ENCODE peak calls at places on chromosome 7, in ten cellular contexts. One of them, this sample, is unnamed.

GRCh38 chr7:1457949-1458675 is 1.2 kb downstream of the MICALL2 start:
- DNase-seq in mucosa of gallbladder: no peak
- DNase-seq in cardiac fibroblast: no peak
- DNase-seq in LoVo: no peak
- DNase-seq in heart left ventricle: no peak
- DNase-seq in iPS-NIHi11: no peak
- DNase-seq in activated CD4-positive, alpha-beta T cell treated with anti-CD3 and anti-CD28 coated beads, Interleukin-2, amount 50 U/mL, for 24 hours: no peak
- DNase-seq in spleen: no peak
- DNase-seq in Caki2: no peak
- DNase-seq in activated T-cell treated with anti-CD3 and anti-CD28 coated beads for 1 hour: no peak
- DNase-seq in this sample: no peak

GRCh38 chr7:150631084-150631824 is 931 bp downstream of the GIMAP6 start:
- DNase-seq in activated CD4-positive, alpha-beta T cell treated with anti-CD3 and anti-CD28 coated beads, Interleukin-2, amount 50 U/mL, for 24 hours: peak; percentile 36
- DNase-seq in spleen: peak; percentile 85
- DNase-seq in mucosa of gallbladder: no peak
- DNase-seq in LoVo: no peak
- DNase-seq in heart left ventricle: peak; percentile 82
- DNase-seq in Caki2: no peak
- DNase-seq in activated T-cell treated with anti-CD3 and anti-CD28 coated beads for 1 hour: peak; percentile 51
- DNase-seq in iPS-NIHi11: no peak
- DNase-seq in cardiac fibroblast: no peak
- DNase-seq in this sample: no peak

GRCh38 chr7:107100824-107101223 is 56.3 kb downstream of the PRKAR2B start:
- DNase-seq in activated T-cell treated with anti-CD3 and anti-CD28 coated beads for 1 hour: no peak
- DNase-seq in heart left ventricle: no peak
- DNase-seq in activated CD4-positive, alpha-beta T cell treated with anti-CD3 and anti-CD28 coated beads, Interleukin-2, amount 50 U/mL, for 24 hours: no peak
- DNase-seq in mucosa of gallbladder: no peak
- DNase-seq in LoVo: no peak
- DNase-seq in cardiac fibroblast: no peak
- DNase-seq in Caki2: no peak
- DNase-seq in iPS-NIHi11: no peak
- DNase-seq in spleen: no peak
- DNase-seq in this sample: no peak

GRCh38 chr7:21507627-21508343 is 35.1 kb upstream of the DNAH11 start:
- DNase-seq in Caki2: peak; percentile 13
- DNase-seq in activated T-cell treated with anti-CD3 and anti-CD28 coated beads for 1 hour: no peak
- DNase-seq in LoVo: peak; percentile 27
- DNase-seq in cardiac fibroblast: peak; percentile 57
- DNase-seq in activated CD4-positive, alpha-beta T cell treated with anti-CD3 and anti-CD28 coated beads, Interleukin-2, amount 50 U/mL, for 24 hours: peak; percentile 24
- DNase-seq in iPS-NIHi11: peak; percentile 48
- DNase-seq in mucosa of gallbladder: peak; percentile 37
- DNase-seq in heart left ventricle: no peak
- DNase-seq in spleen: no peak
- DNase-seq in this sample: peak; percentile 28

GRCh38 chr7:30237271-30237695 is 47.1 kb upstream of the ZNRF2 start:
- DNase-seq in LoVo: no peak
- DNase-seq in heart left ventricle: no peak
- DNase-seq in mucosa of gallbladder: no peak
- DNase-seq in cardiac fibroblast: no peak
- DNase-seq in iPS-NIHi11: no peak
- DNase-seq in activated CD4-positive, alpha-beta T cell treated with anti-CD3 and anti-CD28 coated beads, Interleukin-2, amount 50 U/mL, for 24 hours: no peak
- DNase-seq in activated T-cell treated with anti-CD3 and anti-CD28 coated beads for 1 hour: no peak
- DNase-seq in spleen: no peak
- DNase-seq in Caki2: no peak
- DNase-seq in this sample: peak; percentile 17

GRCh38 chr7:2993396-2993795 is 50.3 kb downstream of the CARD11 start:
- DNase-seq in heart left ventricle: no peak
- DNase-seq in iPS-NIHi11: no peak
- DNase-seq in activated T-cell treated with anti-CD3 and anti-CD28 coated beads for 1 hour: no peak
- DNase-seq in spleen: peak; percentile 40
- DNase-seq in cardiac fibroblast: no peak
- DNase-seq in LoVo: no peak
- DNase-seq in mucosa of gallbladder: no peak
- DNase-seq in activated CD4-positive, alpha-beta T cell treated with anti-CD3 and anti-CD28 coated beads, Interleukin-2, amount 50 U/mL, for 24 hours: no peak
- DNase-seq in Caki2: no peak
- DNase-seq in this sample: no peak

GRCh38 chr7:471866-472639 is 47.6 kb downstream of the PDGFA start:
- DNase-seq in spleen: peak; percentile 80
- DNase-seq in cardiac fibroblast: peak; percentile 99
- DNase-seq in mucosa of gallbladder: peak; percentile 54
- DNase-seq in Caki2: no peak
- DNase-seq in activated CD4-positive, alpha-beta T cell treated with anti-CD3 and anti-CD28 coated beads, Interleukin-2, amount 50 U/mL, for 24 hours: no peak
- DNase-seq in iPS-NIHi11: peak; percentile 60
- DNase-seq in activated T-cell treated with anti-CD3 and anti-CD28 coated beads for 1 hour: no peak
- DNase-seq in heart left ventricle: peak; percentile 87
- DNase-seq in LoVo: no peak
- DNase-seq in this sample: peak; percentile 81

GRCh38 chr7:75892634-75893272 is 13.9 kb downstream of the RHBDD2 start:
- DNase-seq in Caki2: no peak
- DNase-seq in LoVo: peak; percentile 61
- DNase-seq in mucosa of gallbladder: peak; percentile 61
- DNase-seq in cardiac fibroblast: peak; percentile 70
- DNase-seq in activated CD4-positive, alpha-beta T cell treated with anti-CD3 and anti-CD28 coated beads, Interleukin-2, amount 50 U/mL, for 24 hours: no peak
- DNase-seq in iPS-NIHi11: peak; percentile 59
- DNase-seq in activated T-cell treated with anti-CD3 and anti-CD28 coated beads for 1 hour: no peak
- DNase-seq in heart left ventricle: peak; percentile 74
- DNase-seq in spleen: no peak
- DNase-seq in this sample: peak; percentile 78

GRCh38 chr7:123367508-123368122 is 166.8 kb downstream of the IQUB start:
- DNase-seq in iPS-NIHi11: peak; percentile 67
- DNase-seq in cardiac fibroblast: peak; percentile 73
- DNase-seq in activated T-cell treated with anti-CD3 and anti-CD28 coated beads for 1 hour: no peak
- DNase-seq in mucosa of gallbladder: peak; percentile 12
- DNase-seq in LoVo: peak; percentile 54
- DNase-seq in Caki2: peak; percentile 16
- DNase-seq in spleen: no peak
- DNase-seq in activated CD4-positive, alpha-beta T cell treated with anti-CD3 and anti-CD28 coated beads, Interleukin-2, amount 50 U/mL, for 24 hours: no peak
- DNase-seq in heart left ventricle: no peak
- DNase-seq in this sample: peak; percentile 15

GRCh38 chr7:141014091-141014490 is 661 bp downstream of the MRPS33 start:
- DNase-seq in cardiac fibroblast: peak; percentile 55
- DNase-seq in mucosa of gallbladder: no peak
- DNase-seq in Caki2: no peak
- DNase-seq in heart left ventricle: no peak
- DNase-seq in spleen: no peak
- DNase-seq in activated CD4-positive, alpha-beta T cell treated with anti-CD3 and anti-CD28 coated beads, Interleukin-2, amount 50 U/mL, for 24 hours: no peak
- DNase-seq in activated T-cell treated with anti-CD3 and anti-CD28 coated beads for 1 hour: no peak
- DNase-seq in iPS-NIHi11: no peak
- DNase-seq in LoVo: no peak
- DNase-seq in this sample: no peak

GRCh38 chr7:101687081-101687480 is 58.0 kb upstream of the MYL10 start:
- DNase-seq in cardiac fibroblast: no peak
- DNase-seq in mucosa of gallbladder: no peak
- DNase-seq in heart left ventricle: no peak
- DNase-seq in spleen: no peak
- DNase-seq in activated CD4-positive, alpha-beta T cell treated with anti-CD3 and anti-CD28 coated beads, Interleukin-2, amount 50 U/mL, for 24 hours: no peak
- DNase-seq in iPS-NIHi11: no peak
- DNase-seq in activated T-cell treated with anti-CD3 and anti-CD28 coated beads for 1 hour: no peak
- DNase-seq in Caki2: no peak
- DNase-seq in LoVo: no peak
- DNase-seq in this sample: no peak

GRCh38 chr7:3943265-3943664 is 642.2 kb downstream of the SDK1 start:
- DNase-seq in spleen: no peak
- DNase-seq in Caki2: peak; percentile 69
- DNase-seq in heart left ventricle: no peak
- DNase-seq in mucosa of gallbladder: no peak
- DNase-seq in iPS-NIHi11: peak; percentile 50
- DNase-seq in cardiac fibroblast: no peak
- DNase-seq in LoVo: no peak
- DNase-seq in activated CD4-positive, alpha-beta T cell treated with anti-CD3 and anti-CD28 coated beads, Interleukin-2, amount 50 U/mL, for 24 hours: no peak
- DNase-seq in activated T-cell treated with anti-CD3 and anti-CD28 coated beads for 1 hour: no peak
- DNase-seq in this sample: no peak

GRCh38 chr7:150914196-150914595 is 61.9 kb downstream of the AOC1 start:
- DNase-seq in spleen: no peak
- DNase-seq in iPS-NIHi11: no peak
- DNase-seq in activated T-cell treated with anti-CD3 and anti-CD28 coated beads for 1 hour: no peak
- DNase-seq in mucosa of gallbladder: no peak
- DNase-seq in Caki2: no peak
- DNase-seq in activated CD4-positive, alpha-beta T cell treated with anti-CD3 and anti-CD28 coated beads, Interleukin-2, amount 50 U/mL, for 24 hours: no peak
- DNase-seq in LoVo: no peak
- DNase-seq in cardiac fibroblast: no peak
- DNase-seq in heart left ventricle: no peak
- DNase-seq in this sample: no peak

GRCh38 chr7:33905389-33906032 is at the start of gene BMPER:
- DNase-seq in mucosa of gallbladder: peak; percentile 25
- DNase-seq in cardiac fibroblast: no peak
- DNase-seq in activated T-cell treated with anti-CD3 and anti-CD28 coated beads for 1 hour: no peak
- DNase-seq in iPS-NIHi11: peak; percentile 67
- DNase-seq in heart left ventricle: no peak
- DNase-seq in Caki2: peak; percentile 29
- DNase-seq in LoVo: no peak
- DNase-seq in activated CD4-positive, alpha-beta T cell treated with anti-CD3 and anti-CD28 coated beads, Interleukin-2, amount 50 U/mL, for 24 hours: no peak
- DNase-seq in spleen: peak; percentile 73
- DNase-seq in this sample: peak; percentile 37

GRCh38 chr7:100967292-100967863 is 2.0 kb upstream of the MUC12 start:
- DNase-seq in mucosa of gallbladder: no peak
- DNase-seq in spleen: no peak
- DNase-seq in iPS-NIHi11: no peak
- DNase-seq in heart left ventricle: no peak
- DNase-seq in Caki2: no peak
- DNase-seq in activated CD4-positive, alpha-beta T cell treated with anti-CD3 and anti-CD28 coated beads, Interleukin-2, amount 50 U/mL, for 24 hours: no peak
- DNase-seq in activated T-cell treated with anti-CD3 and anti-CD28 coated beads for 1 hour: no peak
- DNase-seq in LoVo: no peak
- DNase-seq in cardiac fibroblast: no peak
- DNase-seq in this sample: no peak

GRCh38 chr7:130490287-130490686 is 1.6 kb upstream of the MEST start:
- DNase-seq in activated CD4-positive, alpha-beta T cell treated with anti-CD3 and anti-CD28 coated beads, Interleukin-2, amount 50 U/mL, for 24 hours: no peak
- DNase-seq in iPS-NIHi11: peak; percentile 33
- DNase-seq in spleen: no peak
- DNase-seq in activated T-cell treated with anti-CD3 and anti-CD28 coated beads for 1 hour: no peak
- DNase-seq in cardiac fibroblast: no peak
- DNase-seq in mucosa of gallbladder: no peak
- DNase-seq in LoVo: no peak
- DNase-seq in heart left ventricle: no peak
- DNase-seq in Caki2: no peak
- DNase-seq in this sample: no peak

GRCh38 chr7:131355917-131356777 is 28.5 kb downstream of the MKLN1 start:
- DNase-seq in heart left ventricle: no peak
- DNase-seq in cardiac fibroblast: peak; percentile 43
- DNase-seq in mucosa of gallbladder: peak; percentile 56
- DNase-seq in iPS-NIHi11: no peak
- DNase-seq in Caki2: no peak
- DNase-seq in activated CD4-positive, alpha-beta T cell treated with anti-CD3 and anti-CD28 coated beads, Interleukin-2, amount 50 U/mL, for 24 hours: no peak
- DNase-seq in activated T-cell treated with anti-CD3 and anti-CD28 coated beads for 1 hour: no peak
- DNase-seq in LoVo: peak; percentile 63
- DNase-seq in spleen: no peak
- DNase-seq in this sample: no peak

GRCh38 chr7:94451276-94451675 is 56.6 kb downstream of the COL1A2 start:
- DNase-seq in activated CD4-positive, alpha-beta T cell treated with anti-CD3 and anti-CD28 coated beads, Interleukin-2, amount 50 U/mL, for 24 hours: no peak
- DNase-seq in heart left ventricle: no peak
- DNase-seq in Caki2: no peak
- DNase-seq in iPS-NIHi11: no peak
- DNase-seq in mucosa of gallbladder: no peak
- DNase-seq in cardiac fibroblast: no peak
- DNase-seq in activated T-cell treated with anti-CD3 and anti-CD28 coated beads for 1 hour: no peak
- DNase-seq in LoVo: no peak
- DNase-seq in spleen: no peak
- DNase-seq in this sample: no peak

GRCh38 chr7:72077776-72078175 is 334.4 kb downstream of the CALN1 start:
- DNase-seq in activated CD4-positive, alpha-beta T cell treated with anti-CD3 and anti-CD28 coated beads, Interleukin-2, amount 50 U/mL, for 24 hours: no peak
- DNase-seq in iPS-NIHi11: no peak
- DNase-seq in Caki2: no peak
- DNase-seq in cardiac fibroblast: no peak
- DNase-seq in LoVo: no peak
- DNase-seq in activated T-cell treated with anti-CD3 and anti-CD28 coated beads for 1 hour: no peak
- DNase-seq in heart left ventricle: no peak
- DNase-seq in spleen: no peak
- DNase-seq in mucosa of gallbladder: no peak
- DNase-seq in this sample: no peak

GRCh38 chr7:91759205-91759863 is 121.2 kb downstream of the MTERF1 start:
- DNase-seq in mucosa of gallbladder: peak; percentile 91
- DNase-seq in activated T-cell treated with anti-CD3 and anti-CD28 coated beads for 1 hour: no peak
- DNase-seq in Caki2: peak; percentile 30
- DNase-seq in LoVo: peak; percentile 78
- DNase-seq in spleen: no peak
- DNase-seq in activated CD4-positive, alpha-beta T cell treated with anti-CD3 and anti-CD28 coated beads, Interleukin-2, amount 50 U/mL, for 24 hours: no peak
- DNase-seq in heart left ventricle: no peak
- DNase-seq in cardiac fibroblast: peak; percentile 31
- DNase-seq in iPS-NIHi11: no peak
- DNase-seq in this sample: peak; percentile 26

GRCh38 chr7:105612806-105613205 is 31.5 kb upstream of the EFCAB10 start:
- DNase-seq in spleen: no peak
- DNase-seq in heart left ventricle: no peak
- DNase-seq in iPS-NIHi11: no peak
- DNase-seq in activated T-cell treated with anti-CD3 and anti-CD28 coated beads for 1 hour: no peak
- DNase-seq in activated CD4-positive, alpha-beta T cell treated with anti-CD3 and anti-CD28 coated beads, Interleukin-2, amount 50 U/mL, for 24 hours: no peak
- DNase-seq in cardiac fibroblast: no peak
- DNase-seq in mucosa of gallbladder: no peak
- DNase-seq in Caki2: no peak
- DNase-seq in LoVo: no peak
- DNase-seq in this sample: no peak

GRCh38 chr7:35617076-35617475 is 77.9 kb downstream of the HERPUD2 start:
- DNase-seq in cardiac fibroblast: peak; percentile 47
- DNase-seq in iPS-NIHi11: no peak
- DNase-seq in Caki2: no peak
- DNase-seq in mucosa of gallbladder: no peak
- DNase-seq in activated T-cell treated with anti-CD3 and anti-CD28 coated beads for 1 hour: no peak
- DNase-seq in spleen: no peak
- DNase-seq in activated CD4-positive, alpha-beta T cell treated with anti-CD3 and anti-CD28 coated beads, Interleukin-2, amount 50 U/mL, for 24 hours: no peak
- DNase-seq in heart left ventricle: no peak
- DNase-seq in LoVo: no peak
- DNase-seq in this sample: no peak

GRCh38 chr7:123498651-123499050 is 35.7 kb downstream of the IQUB start:
- DNase-seq in activated T-cell treated with anti-CD3 and anti-CD28 coated beads for 1 hour: no peak
- DNase-seq in mucosa of gallbladder: no peak
- DNase-seq in iPS-NIHi11: no peak
- DNase-seq in cardiac fibroblast: no peak
- DNase-seq in heart left ventricle: no peak
- DNase-seq in spleen: no peak
- DNase-seq in LoVo: no peak
- DNase-seq in activated CD4-positive, alpha-beta T cell treated with anti-CD3 and anti-CD28 coated beads, Interleukin-2, amount 50 U/mL, for 24 hours: no peak
- DNase-seq in Caki2: no peak
- DNase-seq in this sample: no peak

GRCh38 chr7:102181517-102181916 is 105.2 kb upstream of the SH2B2 start:
- DNase-seq in activated CD4-positive, alpha-beta T cell treated with anti-CD3 and anti-CD28 coated beads, Interleukin-2, amount 50 U/mL, for 24 hours: no peak
- DNase-seq in LoVo: no peak
- DNase-seq in mucosa of gallbladder: no peak
- DNase-seq in Caki2: no peak
- DNase-seq in activated T-cell treated with anti-CD3 and anti-CD28 coated beads for 1 hour: no peak
- DNase-seq in iPS-NIHi11: no peak
- DNase-seq in cardiac fibroblast: no peak
- DNase-seq in spleen: no peak
- DNase-seq in heart left ventricle: no peak
- DNase-seq in this sample: no peak

GRCh38 chr7:158531661-158532060 is 56.0 kb downstream of the PTPRN2 start:
- DNase-seq in Caki2: no peak
- DNase-seq in LoVo: no peak
- DNase-seq in heart left ventricle: no peak
- DNase-seq in activated CD4-positive, alpha-beta T cell treated with anti-CD3 and anti-CD28 coated beads, Interleukin-2, amount 50 U/mL, for 24 hours: no peak
- DNase-seq in iPS-NIHi11: no peak
- DNase-seq in spleen: no peak
- DNase-seq in cardiac fibroblast: no peak
- DNase-seq in mucosa of gallbladder: no peak
- DNase-seq in activated T-cell treated with anti-CD3 and anti-CD28 coated beads for 1 hour: no peak
- DNase-seq in this sample: no peak

GRCh38 chr7:2710901-2711551 is 23.0 kb downstream of the AMZ1 start:
- DNase-seq in mucosa of gallbladder: no peak
- DNase-seq in iPS-NIHi11: no peak
- DNase-seq in activated T-cell treated with anti-CD3 and anti-CD28 coated beads for 1 hour: no peak
- DNase-seq in Caki2: no peak
- DNase-seq in heart left ventricle: no peak
- DNase-seq in LoVo: no peak
- DNase-seq in activated CD4-positive, alpha-beta T cell treated with anti-CD3 and anti-CD28 coated beads, Interleukin-2, amount 50 U/mL, for 24 hours: no peak
- DNase-seq in spleen: no peak
- DNase-seq in cardiac fibroblast: no peak
- DNase-seq in this sample: no peak

GRCh38 chr7:133853706-133854276 is 273.3 kb upstream of the LRGUK start:
- DNase-seq in activated T-cell treated with anti-CD3 and anti-CD28 coated beads for 1 hour: no peak
- DNase-seq in spleen: no peak
- DNase-seq in heart left ventricle: no peak
- DNase-seq in activated CD4-positive, alpha-beta T cell treated with anti-CD3 and anti-CD28 coated beads, Interleukin-2, amount 50 U/mL, for 24 hours: no peak
- DNase-seq in mucosa of gallbladder: peak; percentile 39
- DNase-seq in Caki2: peak; percentile 90
- DNase-seq in iPS-NIHi11: peak; percentile 57
- DNase-seq in LoVo: peak; percentile 80
- DNase-seq in cardiac fibroblast: peak; percentile 76
- DNase-seq in this sample: peak; percentile 98

GRCh38 chr7:77327932-77328628 is 88.1 kb downstream of the GSAP start:
- DNase-seq in spleen: no peak
- DNase-seq in activated T-cell treated with anti-CD3 and anti-CD28 coated beads for 1 hour: peak; percentile 5
- DNase-seq in cardiac fibroblast: peak; percentile 17
- DNase-seq in activated CD4-positive, alpha-beta T cell treated with anti-CD3 and anti-CD28 coated beads, Interleukin-2, amount 50 U/mL, for 24 hours: no peak
- DNase-seq in iPS-NIHi11: no peak
- DNase-seq in LoVo: no peak
- DNase-seq in heart left ventricle: no peak
- DNase-seq in Caki2: no peak
- DNase-seq in mucosa of gallbladder: no peak
- DNase-seq in this sample: no peak